ENCODE peak calls at places on chromosomes 7 and 10, in ten cellular contexts. One of them, this sample, is unnamed.
A peak's percentile ranks its signal among the peaks of the same experiment; 100 is the strongest.

GRCh38 chr7:51256244-51256781 is 60.3 kb downstream of the COBL start:
- DNase-seq in neuronal stem cell: no peak
- DNase-seq in A549: no peak
- DNase-seq in aorta: no peak
- DNase-seq in GM23248: no peak
- DNase-seq in RWPE2: no peak
- DNase-seq in esophagus squamous epithelium: no peak
- DNase-seq in CD8-positive, alpha-beta memory T cell: no peak
- DNase-seq in adrenal gland: no peak
- DNase-seq in lung: no peak
- DNase-seq in this sample: no peak

GRCh38 chr10:90417056-90417455 is 440.8 kb downstream of the HTR7 start:
- DNase-seq in neuronal stem cell: no peak
- DNase-seq in A549: no peak
- DNase-seq in aorta: no peak
- DNase-seq in GM23248: no peak
- DNase-seq in RWPE2: no peak
- DNase-seq in esophagus squamous epithelium: no peak
- DNase-seq in CD8-positive, alpha-beta memory T cell: no peak
- DNase-seq in adrenal gland: no peak
- DNase-seq in lung: no peak
- DNase-seq in this sample: no peak

GRCh38 chr7:4799508-4800268 is 24.3 kb downstream of the AP5Z1 start:
- DNase-seq in neuronal stem cell: no peak
- DNase-seq in A549: no peak
- DNase-seq in aorta: no peak
- DNase-seq in GM23248: peak; percentile 65
- DNase-seq in RWPE2: peak; percentile 57
- DNase-seq in esophagus squamous epithelium: no peak
- DNase-seq in CD8-positive, alpha-beta memory T cell: no peak
- DNase-seq in adrenal gland: no peak
- DNase-seq in lung: no peak
- DNase-seq in this sample: peak; percentile 77

GRCh38 chr10:62647375-62648092 is 157.0 kb upstream of the ADO start:
- DNase-seq in neuronal stem cell: no peak
- DNase-seq in A549: no peak
- DNase-seq in aorta: no peak
- DNase-seq in GM23248: no peak
- DNase-seq in RWPE2: no peak
- DNase-seq in esophagus squamous epithelium: no peak
- DNase-seq in CD8-positive, alpha-beta memory T cell: no peak
- DNase-seq in adrenal gland: no peak
- DNase-seq in lung: no peak
- DNase-seq in this sample: no peak

GRCh38 chr10:93039721-93040120 is 20.9 kb upstream of the CYP26C1 start:
- DNase-seq in neuronal stem cell: no peak
- DNase-seq in A549: peak; percentile 46
- DNase-seq in aorta: no peak
- DNase-seq in GM23248: peak; percentile 70
- DNase-seq in RWPE2: no peak
- DNase-seq in esophagus squamous epithelium: no peak
- DNase-seq in CD8-positive, alpha-beta memory T cell: no peak
- DNase-seq in adrenal gland: no peak
- DNase-seq in lung: no peak
- DNase-seq in this sample: no peak

GRCh38 chr10:22541900-22542299 is 172.5 kb downstream of the PIP4K2A start:
- DNase-seq in neuronal stem cell: no peak
- DNase-seq in A549: no peak
- DNase-seq in aorta: no peak
- DNase-seq in GM23248: no peak
- DNase-seq in RWPE2: no peak
- DNase-seq in esophagus squamous epithelium: no peak
- DNase-seq in CD8-positive, alpha-beta memory T cell: no peak
- DNase-seq in adrenal gland: no peak
- DNase-seq in lung: no peak
- DNase-seq in this sample: no peak

GRCh38 chr10:27529010-27529783 is 25.1 kb downstream of the RAB18 start:
- DNase-seq in neuronal stem cell: no peak
- DNase-seq in A549: peak; percentile 59
- DNase-seq in aorta: no peak
- DNase-seq in GM23248: peak; percentile 32
- DNase-seq in RWPE2: no peak
- DNase-seq in esophagus squamous epithelium: no peak
- DNase-seq in CD8-positive, alpha-beta memory T cell: no peak
- DNase-seq in adrenal gland: no peak
- DNase-seq in lung: no peak
- DNase-seq in this sample: no peak

GRCh38 chr7:47326808-47327207 is 255.1 kb downstream of the TNS3 start:
- DNase-seq in neuronal stem cell: no peak
- DNase-seq in A549: no peak
- DNase-seq in aorta: no peak
- DNase-seq in GM23248: peak; percentile 78
- DNase-seq in RWPE2: no peak
- DNase-seq in esophagus squamous epithelium: no peak
- DNase-seq in CD8-positive, alpha-beta memory T cell: no peak
- DNase-seq in adrenal gland: no peak
- DNase-seq in lung: no peak
- DNase-seq in this sample: peak; percentile 61

GRCh38 chr7:106599343-106599698 is 61.6 kb downstream of the CCDC71L start:
- DNase-seq in neuronal stem cell: no peak
- DNase-seq in A549: no peak
- DNase-seq in aorta: no peak
- DNase-seq in GM23248: no peak
- DNase-seq in RWPE2: no peak
- DNase-seq in esophagus squamous epithelium: no peak
- DNase-seq in CD8-positive, alpha-beta memory T cell: no peak
- DNase-seq in adrenal gland: no peak
- DNase-seq in lung: no peak
- DNase-seq in this sample: no peak

GRCh38 chr10:69382382-69383117 is 34.2 kb downstream of the TACR2 start:
- DNase-seq in neuronal stem cell: no peak
- DNase-seq in A549: peak; percentile 27
- DNase-seq in aorta: no peak
- DNase-seq in GM23248: peak; percentile 96
- DNase-seq in RWPE2: no peak
- DNase-seq in esophagus squamous epithelium: no peak
- DNase-seq in CD8-positive, alpha-beta memory T cell: no peak
- DNase-seq in adrenal gland: no peak
- DNase-seq in lung: no peak
- DNase-seq in this sample: no peak

GRCh38 chr10:50367732-50368131 is 116.4 kb upstream of the ASAH2 start:
- DNase-seq in neuronal stem cell: no peak
- DNase-seq in A549: peak; percentile 58
- DNase-seq in aorta: no peak
- DNase-seq in GM23248: peak; percentile 63
- DNase-seq in RWPE2: no peak
- DNase-seq in esophagus squamous epithelium: no peak
- DNase-seq in CD8-positive, alpha-beta memory T cell: no peak
- DNase-seq in adrenal gland: no peak
- DNase-seq in lung: no peak
- DNase-seq in this sample: no peak

GRCh38 chr7:47937711-47938573 is 10.3 kb downstream of the PKD1L1 start:
- DNase-seq in neuronal stem cell: no peak
- DNase-seq in A549: no peak
- DNase-seq in aorta: no peak
- DNase-seq in GM23248: no peak
- DNase-seq in RWPE2: no peak
- DNase-seq in esophagus squamous epithelium: no peak
- DNase-seq in CD8-positive, alpha-beta memory T cell: no peak
- DNase-seq in adrenal gland: no peak
- DNase-seq in lung: no peak
- DNase-seq in this sample: no peak

DNA sequence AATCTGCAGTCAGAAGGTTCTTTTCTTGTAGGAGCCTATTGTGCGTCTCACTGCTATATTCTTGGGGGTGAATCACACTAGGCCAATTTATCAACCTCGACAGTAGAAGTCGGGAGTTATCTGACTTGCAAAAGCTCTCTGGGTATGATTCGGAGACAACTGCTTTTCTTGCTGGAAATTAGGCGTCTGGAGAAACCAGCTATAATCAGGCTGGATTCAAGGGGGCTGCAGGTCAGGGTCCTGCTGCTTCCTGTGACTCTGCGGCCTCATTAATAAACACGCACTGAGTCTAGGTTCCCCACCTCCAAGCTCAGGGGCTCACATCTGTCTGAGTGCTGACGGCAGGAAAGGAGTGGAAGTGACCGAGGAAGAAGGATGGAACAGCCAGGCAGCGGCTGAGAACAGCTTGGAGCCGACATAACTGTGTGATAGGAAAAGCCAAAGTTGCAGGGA is 184.5 kb downstream of the FANK1 start:
- DNase-seq in neuronal stem cell: no peak
- DNase-seq in A549: no peak
- DNase-seq in aorta: no peak
- DNase-seq in GM23248: peak; percentile 50
- DNase-seq in RWPE2: no peak
- DNase-seq in esophagus squamous epithelium: no peak
- DNase-seq in CD8-positive, alpha-beta memory T cell: no peak
- DNase-seq in adrenal gland: no peak
- DNase-seq in lung: no peak
- DNase-seq in this sample: no peak
- H3K27ac ChIP-seq in neuronal stem cell: no peak overlapping the region
- H3K27ac ChIP-seq in A549: peak overlapping the region; percentile 37
- H3K27ac ChIP-seq in aorta: no peak overlapping the region
- H3K27ac ChIP-seq in GM23248: peak overlapping the region; percentile 1
- H3K27ac ChIP-seq in RWPE2: no peak overlapping the region
- H3K27ac ChIP-seq in esophagus squamous epithelium: no peak overlapping the region
- H3K27ac ChIP-seq in CD8-positive, alpha-beta memory T cell: no peak overlapping the region
- H3K27ac ChIP-seq in adrenal gland: no peak overlapping the region
- H3K27ac ChIP-seq in lung: no peak overlapping the region
- H3K27ac ChIP-seq in this sample: peak overlapping the region; percentile 23

GRCh38 chr7:33048257-33048656 is 14.3 kb downstream of the NT5C3A start:
- DNase-seq in neuronal stem cell: no peak
- DNase-seq in A549: no peak
- DNase-seq in aorta: no peak
- DNase-seq in GM23248: no peak
- DNase-seq in RWPE2: no peak
- DNase-seq in esophagus squamous epithelium: no peak
- DNase-seq in CD8-positive, alpha-beta memory T cell: no peak
- DNase-seq in adrenal gland: no peak
- DNase-seq in lung: no peak
- DNase-seq in this sample: no peak

GRCh38 chr7:33044986-33045385 is 17.6 kb downstream of the NT5C3A start:
- DNase-seq in neuronal stem cell: no peak
- DNase-seq in A549: no peak
- DNase-seq in aorta: no peak
- DNase-seq in GM23248: peak; percentile 38
- DNase-seq in RWPE2: no peak
- DNase-seq in esophagus squamous epithelium: no peak
- DNase-seq in CD8-positive, alpha-beta memory T cell: no peak
- DNase-seq in adrenal gland: no peak
- DNase-seq in lung: no peak
- DNase-seq in this sample: no peak

GRCh38 chr7:33050425-33051318 is 11.9 kb downstream of the NT5C3A start:
- DNase-seq in neuronal stem cell: no peak
- DNase-seq in A549: peak; percentile 52
- DNase-seq in aorta: no peak
- DNase-seq in GM23248: peak; percentile 61
- DNase-seq in RWPE2: no peak
- DNase-seq in esophagus squamous epithelium: no peak
- DNase-seq in CD8-positive, alpha-beta memory T cell: no peak
- DNase-seq in adrenal gland: no peak
- DNase-seq in lung: no peak
- DNase-seq in this sample: no peak

GRCh38 chr7:33043875-33044718 is 18.5 kb downstream of the NT5C3A start:
- DNase-seq in neuronal stem cell: no peak
- DNase-seq in A549: peak; percentile 82
- DNase-seq in aorta: no peak
- DNase-seq in GM23248: no peak
- DNase-seq in RWPE2: no peak
- DNase-seq in esophagus squamous epithelium: no peak
- DNase-seq in CD8-positive, alpha-beta memory T cell: no peak
- DNase-seq in adrenal gland: no peak
- DNase-seq in lung: no peak
- DNase-seq in this sample: no peak

DNA sequence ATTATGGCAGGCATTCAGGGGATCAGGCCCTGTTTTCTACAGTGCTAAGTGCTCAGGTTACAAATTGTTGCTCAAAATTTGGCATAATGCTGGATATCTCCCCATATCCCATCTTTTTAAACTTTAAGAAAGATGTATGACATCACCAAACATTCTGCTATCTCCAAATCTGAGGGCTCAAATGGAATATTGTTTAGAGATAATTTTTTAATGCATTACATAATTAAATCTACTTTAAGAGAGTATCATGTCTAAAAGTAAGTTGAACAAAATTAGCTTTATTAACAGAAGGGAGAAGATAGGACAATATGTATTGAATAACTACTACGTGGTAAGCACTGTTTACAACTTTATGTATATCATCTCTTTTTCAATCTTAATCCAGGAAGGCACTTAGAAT is 13.9 kb downstream of the NT5C3A start:
- DNase-seq in neuronal stem cell: no peak
- DNase-seq in A549: no peak
- DNase-seq in aorta: no peak
- DNase-seq in GM23248: no peak
- DNase-seq in RWPE2: no peak
- DNase-seq in esophagus squamous epithelium: no peak
- DNase-seq in CD8-positive, alpha-beta memory T cell: no peak
- DNase-seq in adrenal gland: no peak
- DNase-seq in lung: no peak
- DNase-seq in this sample: no peak
- H3K9me3 ChIP-seq in neuronal stem cell: no peaks in the 10 kb centered on the region
- H3K9me3 ChIP-seq in A549: no peaks in the 10 kb centered on the region
- H3K9me3 ChIP-seq in aorta: no peaks in the 10 kb centered on the region
- H3K9me3 ChIP-seq in GM23248: no peaks in the 10 kb centered on the region
- H3K9me3 ChIP-seq in RWPE2: no peaks in the 10 kb centered on the region
- H3K9me3 ChIP-seq in esophagus squamous epithelium: no peaks in the 10 kb centered on the region
- H3K9me3 ChIP-seq in CD8-positive, alpha-beta memory T cell: no peaks in the 10 kb centered on the region
- H3K9me3 ChIP-seq in adrenal gland: no peaks in the 10 kb centered on the region
- H3K9me3 ChIP-seq in lung: no peaks in the 10 kb centered on the region
- H3K9me3 ChIP-seq in this sample: no peaks in the 10 kb centered on the region

DNA sequence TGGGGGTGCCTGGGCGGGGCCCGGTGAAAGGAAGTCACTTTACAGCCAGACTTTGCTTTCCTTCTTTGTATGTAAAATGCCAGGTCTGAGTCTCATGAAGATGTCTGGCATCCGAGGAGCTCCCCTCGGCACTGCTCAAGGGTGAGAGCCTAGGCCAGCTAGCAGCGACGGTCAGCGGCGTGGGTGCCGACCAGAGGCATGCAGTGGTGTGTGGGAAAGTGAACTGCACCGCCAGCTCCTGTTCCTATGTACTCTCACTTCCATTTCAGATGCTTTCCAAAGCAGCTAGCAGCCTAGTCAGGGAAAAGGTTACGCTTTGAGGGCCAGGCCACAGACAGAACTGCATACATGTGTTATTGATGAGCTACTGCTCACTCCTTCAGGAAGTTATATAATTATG is 172.8 kb downstream of the ZMYND11 start:
- DNase-seq in neuronal stem cell: no peak
- DNase-seq in A549: no peak
- DNase-seq in aorta: no peak
- DNase-seq in GM23248: no peak
- DNase-seq in RWPE2: no peak
- DNase-seq in esophagus squamous epithelium: no peak
- DNase-seq in CD8-positive, alpha-beta memory T cell: no peak
- DNase-seq in adrenal gland: peak; percentile 57
- DNase-seq in lung: no peak
- DNase-seq in this sample: no peak
- H3K4me1 ChIP-seq in neuronal stem cell: no peaks in the 10 kb centered on the region
- H3K4me1 ChIP-seq in A549: peaks cover 4% of the 10 kb centered on the region
- H3K4me1 ChIP-seq in aorta: no peaks in the 10 kb centered on the region
- H3K4me1 ChIP-seq in GM23248: no peaks in the 10 kb centered on the region
- H3K4me1 ChIP-seq in RWPE2: no peaks in the 10 kb centered on the region
- H3K4me1 ChIP-seq in esophagus squamous epithelium: no peaks in the 10 kb centered on the region
- H3K4me1 ChIP-seq in CD8-positive, alpha-beta memory T cell: no peaks in the 10 kb centered on the region
- H3K4me1 ChIP-seq in adrenal gland: peaks cover 12% of the 10 kb centered on the region
- H3K4me1 ChIP-seq in lung: peaks cover 1% of the 10 kb centered on the region
- H3K4me1 ChIP-seq in this sample: peaks cover 6% of the 10 kb centered on the region

GRCh38 chr7:77799078-77799964 is 748 bp downstream of the PHTF2 start:
- DNase-seq in neuronal stem cell: peak; percentile 57
- DNase-seq in A549: peak; percentile 29
- DNase-seq in aorta: peak; percentile 59
- DNase-seq in GM23248: peak; percentile 62
- DNase-seq in RWPE2: no peak
- DNase-seq in esophagus squamous epithelium: no peak
- DNase-seq in CD8-positive, alpha-beta memory T cell: peak; percentile 49
- DNase-seq in adrenal gland: peak; percentile 61
- DNase-seq in lung: peak; percentile 35
- DNase-seq in this sample: peak; percentile 75
- H3K27ac ChIP-seq in neuronal stem cell: peak overlapping the region; percentile 95
- H3K27ac ChIP-seq in A549: peak overlapping the region; percentile 90
- H3K27ac ChIP-seq in aorta: peak overlapping the region; percentile 79
- H3K27ac ChIP-seq in GM23248: peak overlapping the region; percentile 56
- H3K27ac ChIP-seq in RWPE2: peak overlapping the region; percentile 57
- H3K27ac ChIP-seq in esophagus squamous epithelium: peak overlapping the region; percentile 90
- H3K27ac ChIP-seq in CD8-positive, alpha-beta memory T cell: peak overlapping the region; percentile 82
- H3K27ac ChIP-seq in adrenal gland: peak overlapping the region; percentile 52
- H3K27ac ChIP-seq in lung: peak overlapping the region; percentile 95
- H3K27ac ChIP-seq in this sample: peak overlapping the region; percentile 36

This sample was measured in right cardiac atrium.